ENCODE peak calls at places on chromosomes 1 and 21, in four cellular contexts. O, J, H and Q are unnamed samples.

GRCh38 chr1:50416553-50417453 is 6.4 kb downstream of the DMRTA2 start:
- DNase-seq in H (no peak), J (no peak), O (no peak), Q (no peak)

GRCh38 chr1:6171546-6172124 is 8.5 kb downstream of the CHD5 start:
- DNase-seq in O (no peak), J (peak), H (peak), Q (peak)

GRCh38 chr1:204826970-204827369 is 43.7 kb upstream of the NFASC start:
- DNase-seq in J (no peak), H (peak), O (no peak), Q (peak)

GRCh38 chr21:45405819-45406762 is 1.1 kb downstream of the COL18A1 start:
- DNase-seq in O (no peak), H (no peak), J (no peak), Q (no peak)

GRCh38 chr1:183636783-183637182 is 1.2 kb upstream of the ARPC5 start:
- DNase-seq in O (no peak), H (no peak), J (no peak), Q (no peak)

GRCh38 chr1:222994506-222995229 is 148.4 kb downstream of the TLR5 start:
- DNase-seq in H (peak), J (no peak), O (peak), Q (peak)

GRCh38 chr1:98523256-98523655 is 138.3 kb upstream of the SNX7 start:
- DNase-seq in H (no peak), J (no peak), O (peak), Q (no peak)

GRCh38 chr1:221462345-221462744 is 279.5 kb downstream of the DUSP10 start:
- DNase-seq in J (no peak), O (no peak), H (no peak), Q (peak)

GRCh38 chr21:41316641-41317392 is at the start of gene FAM3B:
- DNase-seq in J (no peak), H (no peak), O (no peak), Q (no peak)

GRCh38 chr1:155006601-155007101 is 4.0 kb downstream of the ZBTB7B start:
- DNase-seq in H (no peak), O (no peak), J (peak), Q (no peak)

GRCh38 chr1:13766906-13767564 is 67.0 kb downstream of the PRDM2 start:
- DNase-seq in J (no peak), H (peak), O (no peak), Q (peak)